ENCODE peak calls at places on chromosomes 7 and 10, in five cellular contexts. One of them, this sample, is unnamed.

GRCh38 chr7:142571581-142571980 is 177.7 kb upstream of the PRSS1 start:
- DNase-seq in IMR-90: peak; percentile 59
- DNase-seq in astrocyte: no peak
- DNase-seq in hepatocyte: no peak
- DNase-seq in kidney: no peak
- DNase-seq in this sample: no peak

GRCh38 chr10:95287281-95287680 is 3.5 kb downstream of the PDLIM1 start:
- DNase-seq in IMR-90: no peak
- DNase-seq in hepatocyte: no peak
- DNase-seq in astrocyte: no peak
- DNase-seq in kidney: no peak
- DNase-seq in this sample: no peak

GRCh38 chr10:31031205-31031665 is 430 bp downstream of the ZNF438 start:
- DNase-seq in IMR-90: no peak
- DNase-seq in astrocyte: no peak
- DNase-seq in kidney: no peak
- DNase-seq in hepatocyte: no peak
- DNase-seq in this sample: no peak

GRCh38 chr10:133327651-133328357 is 8.9 kb downstream of the CALY start:
- DNase-seq in IMR-90: peak; percentile 27
- DNase-seq in kidney: peak; percentile 62
- DNase-seq in hepatocyte: no peak
- DNase-seq in astrocyte: no peak
- DNase-seq in this sample: no peak

GRCh38 chr10:34808789-34809745 is 6.0 kb downstream of the PARD3 start:
- DNase-seq in IMR-90: peak; percentile 43
- DNase-seq in astrocyte: peak; percentile 66
- DNase-seq in hepatocyte: peak; percentile 59
- DNase-seq in kidney: peak; percentile 89
- DNase-seq in this sample: no peak

GRCh38 chr10:31819393-31819820 is 109.2 kb downstream of the ARHGAP12 start:
- DNase-seq in astrocyte: peak; percentile 63
- DNase-seq in IMR-90: no peak
- DNase-seq in hepatocyte: no peak
- DNase-seq in kidney: no peak
- DNase-seq in this sample: no peak

GRCh38 chr10:22992075-22992474 is 64.2 kb downstream of the ARMC3 start:
- DNase-seq in hepatocyte: no peak
- DNase-seq in IMR-90: no peak
- DNase-seq in kidney: no peak
- DNase-seq in astrocyte: no peak
- DNase-seq in this sample: no peak

GRCh38 chr7:122217125-122217524 is 73.1 kb upstream of the AASS start:
- DNase-seq in astrocyte: no peak
- DNase-seq in kidney: no peak
- DNase-seq in IMR-90: no peak
- DNase-seq in hepatocyte: no peak
- DNase-seq in this sample: no peak

GRCh38 chr7:158397885-158398284 is 189.7 kb downstream of the PTPRN2 start:
- DNase-seq in kidney: no peak
- DNase-seq in IMR-90: no peak
- DNase-seq in astrocyte: no peak
- DNase-seq in hepatocyte: no peak
- DNase-seq in this sample: no peak

GRCh38 chr10:132142396-132143161 is 44.2 kb upstream of the DPYSL4 start:
- DNase-seq in IMR-90: no peak
- DNase-seq in hepatocyte: peak; percentile 73
- DNase-seq in astrocyte: no peak
- DNase-seq in kidney: peak; percentile 69
- DNase-seq in this sample: no peak

GRCh38 chr7:1961776-1962276 is 270.9 kb downstream of the MAD1L1 start:
- DNase-seq in astrocyte: peak; percentile 98
- DNase-seq in hepatocyte: no peak
- DNase-seq in kidney: peak; percentile 2
- DNase-seq in IMR-90: peak; percentile 96
- DNase-seq in this sample: peak; percentile 59

GRCh38 chr7:130070900-130071622 is 727 bp downstream of the KLHDC10 start:
- DNase-seq in astrocyte: peak; percentile 9
- DNase-seq in kidney: no peak
- DNase-seq in hepatocyte: peak; percentile 19
- DNase-seq in IMR-90: no peak
- DNase-seq in this sample: no peak

GRCh38 chr7:34091330-34091917 is 186.1 kb downstream of the BMPER start:
- DNase-seq in hepatocyte: peak; percentile 49
- DNase-seq in astrocyte: no peak
- DNase-seq in kidney: no peak
- DNase-seq in IMR-90: peak; percentile 69
- DNase-seq in this sample: peak; percentile 18

GRCh38 chr10:55283041-55283440 is 482.0 kb upstream of the PCDH15 start:
- DNase-seq in kidney: no peak
- DNase-seq in astrocyte: peak; percentile 11
- DNase-seq in hepatocyte: no peak
- DNase-seq in IMR-90: no peak
- DNase-seq in this sample: no peak

GRCh38 chr7:117193564-117193963 is 129.3 kb downstream of the WNT2 start:
- DNase-seq in kidney: no peak
- DNase-seq in hepatocyte: no peak
- DNase-seq in astrocyte: peak; percentile 37
- DNase-seq in IMR-90: peak; percentile 36
- DNase-seq in this sample: no peak

GRCh38 chr10:124701435-124701834 is 42.7 kb downstream of the FAM53B start:
- DNase-seq in kidney: peak; percentile 97
- DNase-seq in astrocyte: peak; percentile 54
- DNase-seq in hepatocyte: no peak
- DNase-seq in IMR-90: peak; percentile 71
- DNase-seq in this sample: peak; percentile 11

GRCh38 chr10:33196710-33197406 is 137.6 kb downstream of the NRP1 start:
- DNase-seq in astrocyte: no peak
- DNase-seq in kidney: no peak
- DNase-seq in hepatocyte: peak; percentile 40
- DNase-seq in IMR-90: no peak
- DNase-seq in this sample: no peak

GRCh38 chr10:49634053-49634660 is 20.3 kb downstream of the CHAT start:
- DNase-seq in kidney: no peak
- DNase-seq in hepatocyte: no peak
- DNase-seq in astrocyte: no peak
- DNase-seq in IMR-90: no peak
- DNase-seq in this sample: no peak

GRCh38 chr7:50304911-50305621 is 550 bp downstream of the IKZF1 start:
- DNase-seq in IMR-90: no peak
- DNase-seq in kidney: no peak
- DNase-seq in astrocyte: no peak
- DNase-seq in hepatocyte: no peak
- DNase-seq in this sample: no peak

GRCh38 chr7:40753455-40753854 is 618.6 kb downstream of the SUGCT start:
- DNase-seq in hepatocyte: no peak
- DNase-seq in astrocyte: no peak
- DNase-seq in kidney: no peak
- DNase-seq in IMR-90: no peak
- DNase-seq in this sample: no peak

GRCh38 chr10:32981760-32982159 is 23.7 kb upstream of the ITGB1 start:
- DNase-seq in IMR-90: peak; percentile 68
- DNase-seq in astrocyte: peak; percentile 70
- DNase-seq in kidney: peak; percentile 88
- DNase-seq in hepatocyte: peak; percentile 62
- DNase-seq in this sample: no peak

GRCh38 chr10:101693701-101694055 is 1.3 kb downstream of the FBXW4 start:
- DNase-seq in kidney: no peak
- DNase-seq in astrocyte: peak; percentile 50
- DNase-seq in IMR-90: peak; percentile 60
- DNase-seq in hepatocyte: peak; percentile 59
- DNase-seq in this sample: no peak

GRCh38 chr7:37037286-37037685 is 313.0 kb upstream of the AOAH start:
- DNase-seq in IMR-90: no peak
- DNase-seq in kidney: no peak
- DNase-seq in hepatocyte: no peak
- DNase-seq in astrocyte: no peak
- DNase-seq in this sample: no peak

GRCh38 chr7:128121731-128122576 is 90.7 kb upstream of the LRRC4 start:
- DNase-seq in kidney: peak; percentile 92
- DNase-seq in hepatocyte: no peak
- DNase-seq in IMR-90: no peak
- DNase-seq in astrocyte: no peak
- DNase-seq in this sample: no peak

DNA sequence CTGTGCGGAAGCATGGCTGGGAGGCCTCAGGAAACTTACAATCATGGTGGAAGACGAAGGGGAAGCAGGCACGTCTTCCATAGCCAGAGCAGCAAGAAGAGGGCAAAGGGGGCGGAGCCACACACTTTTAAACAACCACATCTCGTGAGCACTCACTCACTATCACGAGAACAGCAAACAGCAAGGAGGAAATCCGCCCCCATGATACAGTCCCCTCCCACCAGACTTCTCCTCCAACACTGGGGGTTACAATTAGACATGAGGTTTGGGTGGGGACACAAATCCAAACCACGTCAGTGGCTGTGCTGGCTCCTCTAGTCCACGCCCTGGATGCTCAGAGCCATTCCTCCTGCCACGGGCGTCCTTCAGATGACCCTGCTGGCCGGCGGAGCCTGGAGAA is 168.1 kb upstream of the PFKP start:
- DNase-seq in kidney: no peak
- DNase-seq in astrocyte: no peak
- DNase-seq in hepatocyte: no peak
- DNase-seq in IMR-90: no peak
- DNase-seq in this sample: no peak
- TF ChIP-seq CTCF in kidney: no peak
- TF ChIP-seq CTCF in astrocyte: no peak
- TF ChIP-seq CTCF in hepatocyte: no peak
- TF ChIP-seq CTCF in IMR-90: no peak
- TF ChIP-seq CTCF in this sample: no peak

DNA sequence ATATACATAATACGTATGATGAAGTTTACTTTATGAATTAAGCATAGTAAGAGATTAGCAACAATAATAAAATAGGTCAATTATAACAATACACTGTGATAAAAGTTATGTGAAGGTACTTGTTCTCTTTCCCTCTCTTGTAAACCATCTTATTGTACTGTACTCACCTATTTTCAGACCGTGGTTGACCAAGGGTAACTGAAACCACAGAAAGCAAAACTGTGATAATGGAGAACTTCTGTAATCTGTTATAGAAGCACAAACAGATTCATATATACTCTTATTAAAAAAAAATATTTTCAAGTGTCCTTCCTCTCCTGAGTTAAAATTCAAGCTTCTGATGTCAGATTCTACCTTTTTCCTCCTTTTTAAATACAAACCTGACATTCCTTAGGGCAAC is 1247.8 kb upstream of the SORCS1 start:
- DNase-seq in hepatocyte: no peak
- DNase-seq in astrocyte: no peak
- DNase-seq in IMR-90: no peak
- DNase-seq in kidney: no peak
- DNase-seq in this sample: no peak
- H3K27ac ChIP-seq in hepatocyte: no peak overlapping the region
- H3K27ac ChIP-seq in astrocyte: no peak overlapping the region
- H3K27ac ChIP-seq in IMR-90: no peak overlapping the region
- H3K27ac ChIP-seq in kidney: no peak overlapping the region
- H3K27ac ChIP-seq in this sample: no peak overlapping the region

GRCh38 chr7:132002343-132002968 is 446.0 kb upstream of the PODXL start:
- DNase-seq in IMR-90: no peak
- DNase-seq in hepatocyte: no peak
- DNase-seq in astrocyte: no peak
- DNase-seq in kidney: no peak
- DNase-seq in this sample: no peak

GRCh38 chr7:132009778-132010177 is 453.4 kb upstream of the PODXL start:
- DNase-seq in astrocyte: peak; percentile 54
- DNase-seq in kidney: no peak
- DNase-seq in IMR-90: no peak
- DNase-seq in hepatocyte: no peak
- DNase-seq in this sample: no peak

GRCh38 chr7:132001166-132001565 is 444.7 kb upstream of the PODXL start:
- DNase-seq in IMR-90: no peak
- DNase-seq in hepatocyte: no peak
- DNase-seq in astrocyte: no peak
- DNase-seq in kidney: no peak
- DNase-seq in this sample: no peak

GRCh38 chr7:131999193-131999592 is 442.8 kb upstream of the PODXL start:
- DNase-seq in kidney: no peak
- DNase-seq in astrocyte: no peak
- DNase-seq in hepatocyte: no peak
- DNase-seq in IMR-90: no peak
- DNase-seq in this sample: no peak

DNA sequence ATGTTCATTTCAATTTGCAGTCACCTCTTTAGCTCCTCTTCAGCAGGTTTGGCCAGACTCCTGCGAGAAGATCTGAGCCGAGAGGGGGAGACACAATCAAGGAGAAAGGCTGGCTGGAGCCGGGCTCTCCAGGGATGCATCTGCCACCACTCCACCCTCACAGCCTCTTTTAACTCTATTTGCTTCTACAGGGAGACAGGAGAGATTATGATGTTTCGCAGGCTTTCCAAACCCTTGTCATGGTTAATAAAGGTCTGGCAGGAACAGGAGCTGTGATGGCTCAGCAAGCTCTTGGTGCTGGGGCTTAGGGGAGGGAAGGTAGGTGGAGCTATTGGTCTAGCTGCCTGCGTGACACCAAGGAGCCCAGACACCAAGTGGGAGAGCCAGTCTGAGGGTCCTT is 448.1 kb upstream of the PODXL start:
- DNase-seq in astrocyte: peak; percentile 34
- DNase-seq in IMR-90: no peak
- DNase-seq in hepatocyte: peak; percentile 51
- DNase-seq in kidney: no peak
- DNase-seq in this sample: peak; percentile 3
- TF ChIP-seq CTCF in astrocyte: no peak
- TF ChIP-seq CTCF in IMR-90: peak; percentile 36
- TF ChIP-seq CTCF in hepatocyte: peak; percentile 40
- TF ChIP-seq CTCF in kidney: no peak
- TF ChIP-seq CTCF in this sample: peak; percentile 54

GRCh38 chr7:772005-772294 is 44.9 kb upstream of the PRKAR1B start:
- DNase-seq in kidney: peak; percentile 71
- DNase-seq in astrocyte: no peak
- DNase-seq in hepatocyte: no peak
- DNase-seq in IMR-90: no peak
- DNase-seq in this sample: no peak

GRCh38 chr7:770336-770735 is 43.3 kb upstream of the PRKAR1B start:
- DNase-seq in astrocyte: no peak
- DNase-seq in kidney: no peak
- DNase-seq in hepatocyte: no peak
- DNase-seq in IMR-90: no peak
- DNase-seq in this sample: no peak

GRCh38 chr7:771241-772004 is 44.3 kb upstream of the PRKAR1B start:
- DNase-seq in hepatocyte: peak; percentile 84
- DNase-seq in kidney: peak; percentile 95
- DNase-seq in astrocyte: no peak
- DNase-seq in IMR-90: peak; percentile 31
- DNase-seq in this sample: no peak

GRCh38 chr7:772392-772791 is 45.3 kb upstream of the PRKAR1B start:
- DNase-seq in astrocyte: no peak
- DNase-seq in hepatocyte: no peak
- DNase-seq in IMR-90: no peak
- DNase-seq in kidney: peak; percentile 58
- DNase-seq in this sample: no peak

DNA sequence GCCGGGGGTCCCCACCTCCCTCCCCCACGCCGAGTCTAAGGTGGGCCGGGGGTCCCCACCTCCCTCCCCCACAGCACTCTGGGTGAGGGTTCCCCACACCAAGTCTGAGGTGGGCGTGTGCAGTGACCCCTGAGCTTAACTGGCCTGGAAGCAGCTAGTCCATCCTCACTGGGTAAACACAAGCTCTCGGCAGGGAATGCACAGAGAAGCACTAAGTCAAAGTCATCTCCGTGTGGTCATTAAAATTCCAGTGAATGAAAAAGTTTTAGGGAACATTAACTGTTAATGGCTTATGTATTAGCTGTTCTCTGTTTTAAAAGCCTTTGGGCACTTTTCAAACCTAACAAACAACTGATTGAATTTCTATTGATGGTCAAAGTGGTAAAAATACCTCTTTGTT is 43.7 kb upstream of the PRKAR1B start:
- DNase-seq in astrocyte: no peak
- DNase-seq in IMR-90: no peak
- DNase-seq in hepatocyte: peak; percentile 50
- DNase-seq in kidney: peak; percentile 78
- DNase-seq in this sample: no peak
- H3K27ac ChIP-seq in astrocyte: no peak overlapping the region
- H3K27ac ChIP-seq in IMR-90: no peak overlapping the region
- H3K27ac ChIP-seq in hepatocyte: peak overlapping the region; percentile 90
- H3K27ac ChIP-seq in kidney: peak overlapping the region; percentile 94
- H3K27ac ChIP-seq in this sample: no peak overlapping the region